ENCODE peak calls at places on chromosomes 16 and 17, in four cellular contexts. T is vagina, K is ascending aorta, Y is esophagus squamous epithelium. P is an unnamed sample.

GRCh38 chr17:80832266-80832676 is 159.4 kb upstream of the CHMP6 start:
- DNase-seq in T (no peak), Y (no peak), K (no peak), P (no peak)

GRCh38 chr16:35391328-35391727 is 1931.9 kb downstream of the TP53TG3F start:
- DNase-seq in T (no peak), K (no peak), Y (no peak), P (no peak)

GRCh38 chr17:18143044-18143936 is 34.7 kb downstream of the MYO15A start:
- DNase-seq in Y (no peak), K (no peak), T (no peak), P (no peak)

GRCh38 chr17:5837055-5837491 is 233.1 kb upstream of the WSCD1 start:
- DNase-seq in K (no peak), T (no peak), Y (no peak), P (no peak)

GRCh38 chr17:10513284-10514067 is 4.9 kb downstream of the MYH1 start:
- DNase-seq in Y (no peak), T (no peak), K (no peak), P (no peak)

GRCh38 chr16:89653656-89654295 is 3.7 kb downstream of the CHMP1A start:
- DNase-seq in Y (no peak), T (no peak), K (no peak), P (no peak)

GRCh38 chr17:47875586-47875985 is 20.4 kb upstream of the SP2 start:
- DNase-seq in T (no peak), Y (no peak), K (no peak), P (no peak)

GRCh38 chr16:54171855-54172537 is 114.6 kb downstream of the IRX3 start:
- DNase-seq in T (no peak), Y (no peak), K (no peak), P (no peak)

GRCh38 chr17:76408037-76408849 is 23.8 kb downstream of the SPHK1 start:
- DNase-seq in Y (no peak), K (no peak), T (no peak), P (no peak)

GRCh38 chr16:2924901-2925820 is 13.4 kb downstream of the FLYWCH1 start:
- DNase-seq in Y (no peak), T (no peak), K (no peak), P (no peak)

GRCh38 chr17:4329838-4330237 is 36.6 kb downstream of the UBE2G1 start:
- DNase-seq in Y (no peak), K (no peak), T (no peak), P (no peak)

GRCh38 chr17:29645516-29646051 is 22.9 kb upstream of the CORO6 start:
- DNase-seq in T (no peak), K (peak), Y (no peak), P (peak)

GRCh38 chr17:28956861-28957260 is 5.5 kb upstream of the PHF12 start:
- DNase-seq in Y (no peak), K (no peak), T (no peak), P (peak)

GRCh38 chr16:83437036-83437435 is 370.7 kb upstream of the HSBP1 start:
- DNase-seq in K (no peak), Y (no peak), T (no peak), P (no peak)

GRCh38 chr16:83441523-83441922 is 366.3 kb upstream of the HSBP1 start:
- DNase-seq in Y (no peak), K (no peak), T (no peak), P (no peak)

GRCh38 chr16:83433201-83433600 is 374.6 kb upstream of the HSBP1 start:
- DNase-seq in K (no peak), Y (no peak), T (no peak), P (no peak)

GRCh38 chr16:83439412-83439811 is 368.4 kb upstream of the HSBP1 start:
- DNase-seq in K (no peak), Y (no peak), T (no peak), P (no peak)

DNA sequence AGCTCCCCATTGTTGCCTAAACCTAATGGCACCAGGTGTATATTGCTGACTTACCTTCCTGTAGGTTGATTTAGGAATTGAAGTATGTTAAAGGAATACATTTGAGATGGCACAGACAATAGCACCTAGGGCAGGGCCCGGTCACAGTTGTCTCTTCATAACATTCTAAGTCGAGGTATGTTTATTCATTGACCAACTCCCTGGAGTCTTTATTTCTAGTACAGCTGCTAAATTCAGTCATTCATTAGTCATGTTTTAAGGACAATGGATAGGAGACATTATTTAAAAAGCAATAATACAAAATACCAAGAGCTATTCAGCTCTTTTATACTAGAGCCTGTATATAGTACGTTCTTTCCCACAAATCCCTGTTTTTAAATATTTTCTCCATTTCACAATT is 369.5 kb upstream of the HSBP1 start:
- DNase-seq in Y (no peak), T (no peak), K (no peak), P (no peak)
- H3K27ac ChIP-seq in Y (no peak), T (no peak), K (no peak), P (no peak)

DNA sequence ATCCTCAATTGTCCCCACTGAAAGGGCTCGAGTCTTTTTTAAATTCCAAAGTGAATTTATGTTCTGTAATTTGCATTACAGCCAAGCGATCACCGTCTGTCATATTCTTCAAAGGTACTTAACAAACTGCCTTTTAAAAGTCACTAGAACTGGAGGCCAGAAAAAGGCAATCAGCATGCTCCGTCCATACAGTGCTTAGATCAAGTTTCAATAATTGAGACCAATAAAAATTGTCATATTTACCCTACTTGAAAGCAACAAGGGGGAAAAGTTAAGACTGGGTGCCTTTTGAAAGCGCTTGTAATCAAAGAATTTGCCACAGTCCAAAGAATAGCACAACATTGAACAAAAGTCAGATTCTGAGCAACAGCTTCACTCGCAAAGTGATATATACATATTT is 9.0 kb upstream of the ZFHX3 start:
- DNase-seq in Y (no peak), T (no peak), K (no peak), P (no peak)
- H3K4me3 ChIP-seq in Y (peak), T (peak), K (peak), P (peak)

DNA sequence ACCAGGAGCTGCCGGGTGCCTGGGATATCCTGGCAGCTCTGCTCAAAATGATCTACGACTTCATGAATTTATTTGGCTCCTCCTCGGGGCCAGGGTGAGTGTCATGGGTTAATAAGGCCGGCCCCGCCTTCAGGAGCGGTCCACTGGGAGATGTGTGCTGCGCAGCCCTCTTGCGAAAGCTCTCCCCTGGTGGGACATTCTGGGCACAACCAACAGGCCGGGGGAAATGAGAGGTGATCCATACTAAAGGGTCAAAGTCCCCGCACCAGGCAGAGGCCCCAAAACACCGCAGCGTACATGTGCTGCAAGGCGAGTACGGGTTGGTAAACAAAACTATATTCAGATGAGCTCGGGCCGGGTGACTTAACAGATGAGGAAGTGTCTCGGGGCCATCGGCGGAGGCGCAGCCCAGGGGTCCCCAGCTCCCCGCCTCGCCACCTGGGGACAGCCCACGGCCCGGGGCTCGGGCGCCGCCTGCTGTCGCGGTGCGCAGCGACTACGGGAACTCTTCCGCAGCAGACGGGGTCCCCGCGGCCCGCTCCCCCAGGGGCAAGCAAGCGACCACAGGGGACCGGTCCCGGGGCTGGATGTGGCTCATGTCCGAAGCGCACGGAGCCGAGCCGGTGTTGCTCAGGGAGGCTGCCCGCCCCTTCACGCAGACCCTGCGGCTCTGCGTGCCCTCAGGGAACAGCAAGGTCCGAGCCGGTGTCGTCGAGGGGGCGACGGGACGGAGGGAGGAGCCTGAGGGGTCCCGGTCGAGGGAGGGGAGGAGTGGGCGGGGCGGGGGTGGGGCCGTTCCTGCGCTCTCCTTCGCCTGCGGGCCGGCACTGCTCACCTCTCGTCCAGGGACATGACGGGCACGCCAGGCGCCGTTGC is at the start of gene RAB37:
- DNase-seq in T (no peak), Y (no peak), K (no peak), P (no peak)
- TF ChIP-seq CTCF in T (no peak), Y (peak), K (peak), P (no peak)

GRCh38 chr17:74432484-74433391 is 850 bp downstream of the GPRC5C start:
- DNase-seq in Y (no peak), K (no peak), T (no peak), P (no peak)
- H3K27ac ChIP-seq in Y (peak), K (peak), T (peak), P (peak)

GRCh38 chr16:87851601-87852000 is 17.7 kb downstream of the SLC7A5 start:
- DNase-seq in Y (no peak), T (no peak), K (no peak), P (no peak)

GRCh38 chr16:87854907-87855683 is 14.2 kb downstream of the SLC7A5 start:
- DNase-seq in T (no peak), K (no peak), Y (no peak), P (no peak)

GRCh38 chr16:87854053-87854906 is 15.0 kb downstream of the SLC7A5 start:
- DNase-seq in T (no peak), K (no peak), Y (no peak), P (no peak)

GRCh38 chr16:87851141-87851587 is 18.1 kb downstream of the SLC7A5 start:
- DNase-seq in Y (no peak), K (no peak), T (no peak), P (no peak)

GRCh38 chr16:87853411-87854052 is 15.8 kb downstream of the SLC7A5 start:
- DNase-seq in Y (peak), K (peak), T (no peak), P (peak)
- H3K4me3 ChIP-seq in Y (peak), K (peak), T (peak), P (peak)

DNA sequence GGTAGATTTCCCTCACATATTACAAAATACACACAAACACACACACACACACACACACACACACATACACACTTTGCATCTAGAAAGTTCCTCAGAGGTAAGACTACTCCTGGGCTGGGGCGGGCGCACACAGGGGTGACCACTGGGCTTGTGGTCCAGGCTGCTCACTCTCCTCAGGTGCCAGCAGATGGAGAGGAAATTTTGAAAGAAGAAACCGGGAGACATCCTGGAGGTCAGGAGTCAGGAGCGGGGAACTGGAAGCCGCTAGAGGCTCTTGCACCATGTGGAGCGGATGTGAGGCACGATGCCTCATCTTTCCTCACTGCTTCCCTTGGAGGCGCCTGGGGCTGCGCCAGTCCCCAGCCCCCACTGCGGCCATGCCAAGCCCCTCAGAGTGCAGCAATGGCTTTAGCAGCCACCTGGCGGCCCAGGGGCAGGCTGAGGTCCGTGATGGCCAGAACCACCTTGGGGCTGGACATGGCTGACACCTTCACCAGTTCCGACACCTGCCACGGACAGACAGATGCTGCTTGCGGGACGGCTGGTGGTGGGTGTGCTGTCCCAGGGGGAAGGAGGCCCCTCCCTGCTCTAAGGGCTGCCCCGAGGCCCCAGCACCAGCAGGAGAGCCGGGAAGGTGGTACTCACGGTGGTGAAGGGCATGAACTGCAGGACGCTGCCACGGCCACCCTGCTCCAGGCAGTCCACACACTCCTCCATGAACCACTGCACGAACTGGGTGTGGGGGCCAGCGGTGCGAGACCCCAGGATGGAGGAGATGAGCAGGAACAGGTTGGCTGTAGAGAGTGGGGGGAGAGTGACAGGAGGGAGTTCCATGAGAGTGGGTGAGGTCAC is 4.1 kb downstream of the CSF3 start:
- DNase-seq in T (no peak), K (no peak), Y (no peak), P (no peak)
- TF ChIP-seq CTCF in T (no peak), K (no peak), Y (no peak), P (no peak)

GRCh38 chr16:75644240-75645012 is 3.0 kb downstream of the KARS1 start:
- DNase-seq in T (no peak), K (no peak), Y (no peak), P (no peak)
- H3K27ac ChIP-seq in T (no peak), K (no peak), Y (no peak), P (no peak)

GRCh38 chr16:75217389-75217851 is 1.4 kb upstream of the CTRB1 start:
- DNase-seq in K (no peak), T (no peak), Y (no peak), P (no peak)

GRCh38 chr16:75219088-75219487 is 300 bp downstream of the CTRB1 start:
- DNase-seq in T (no peak), Y (no peak), K (no peak), P (no peak)

GRCh38 chr16:75216576-75216975 is 2.2 kb upstream of the CTRB1 start:
- DNase-seq in Y (no peak), T (no peak), K (no peak), P (no peak)

GRCh38 chr16:75219838-75220237 is 1.1 kb downstream of the CTRB1 start:
- DNase-seq in T (no peak), K (no peak), Y (no peak), P (no peak)

GRCh38 chr16:75218256-75219076 is at the start of gene CTRB1:
- DNase-seq in Y (no peak), K (no peak), T (no peak), P (no peak)
- H3K4me3 ChIP-seq in Y (peak), K (no peak), T (no peak), P (no peak)

GRCh38 chr16:28937222-28937876 is 5.6 kb downstream of the CD19 start:
- DNase-seq in K (no peak), Y (no peak), T (no peak), P (no peak)
- TF ChIP-seq CTCF in K (no peak), Y (no peak), T (no peak), P (no peak)

P was measured in tibial artery.